ENCODE peak calls at places on chromosomes 12 and 14, in seven cellular contexts. One of them, this sample, is unnamed.

GRCh38 chr12:126488786-126489185 is 1423.6 kb downstream of the AACS start:
- DNase-seq in BE2C: no peak
- DNase-seq in stimulated activated CD4-positive, alpha-beta T cell treated with anti-CD3 and anti-CD28 coated beads, TNF-alpha, amount 100 ng/mL, for 48 hours: no peak
- DNase-seq in iris pigment epithelial cell: no peak
- DNase-seq in NCI-H1092: no peak
- DNase-seq in GM12864: no peak
- DNase-seq in lung: no peak
- DNase-seq in this sample: no peak

GRCh38 chr12:2092890-2093289 is 40.1 kb downstream of the CACNA1C start:
- DNase-seq in stimulated activated CD4-positive, alpha-beta T cell treated with anti-CD3 and anti-CD28 coated beads, TNF-alpha, amount 100 ng/mL, for 48 hours: no peak
- DNase-seq in lung: no peak
- DNase-seq in BE2C: no peak
- DNase-seq in iris pigment epithelial cell: no peak
- DNase-seq in NCI-H1092: no peak
- DNase-seq in GM12864: no peak
- DNase-seq in this sample: peak

GRCh38 chr14:22391908-22392307 is 197.1 kb downstream of the DAD1 start:
- DNase-seq in lung: peak
- DNase-seq in NCI-H1092: peak
- DNase-seq in BE2C: peak
- DNase-seq in stimulated activated CD4-positive, alpha-beta T cell treated with anti-CD3 and anti-CD28 coated beads, TNF-alpha, amount 100 ng/mL, for 48 hours: no peak
- DNase-seq in GM12864: peak
- DNase-seq in iris pigment epithelial cell: peak
- DNase-seq in this sample: peak

GRCh38 chr14:85587152-85587697 is 57.3 kb downstream of the FLRT2 start:
- DNase-seq in iris pigment epithelial cell: peak
- DNase-seq in GM12864: no peak
- DNase-seq in lung: peak
- DNase-seq in NCI-H1092: no peak
- DNase-seq in BE2C: no peak
- DNase-seq in stimulated activated CD4-positive, alpha-beta T cell treated with anti-CD3 and anti-CD28 coated beads, TNF-alpha, amount 100 ng/mL, for 48 hours: no peak
- DNase-seq in this sample: peak

GRCh38 chr12:95216704-95217376 is 427 bp downstream of the FGD6 start:
- DNase-seq in NCI-H1092: no peak
- DNase-seq in GM12864: no peak
- DNase-seq in BE2C: no peak
- DNase-seq in stimulated activated CD4-positive, alpha-beta T cell treated with anti-CD3 and anti-CD28 coated beads, TNF-alpha, amount 100 ng/mL, for 48 hours: no peak
- DNase-seq in iris pigment epithelial cell: no peak
- DNase-seq in lung: no peak
- DNase-seq in this sample: no peak

GRCh38 chr12:124457287-124458219 is 109.9 kb downstream of the NCOR2 start:
- DNase-seq in BE2C: no peak
- DNase-seq in NCI-H1092: no peak
- DNase-seq in GM12864: no peak
- DNase-seq in lung: peak
- DNase-seq in stimulated activated CD4-positive, alpha-beta T cell treated with anti-CD3 and anti-CD28 coated beads, TNF-alpha, amount 100 ng/mL, for 48 hours: no peak
- DNase-seq in iris pigment epithelial cell: peak
- DNase-seq in this sample: peak

GRCh38 chr14:67934087-67934486 is 114.5 kb downstream of the RAD51B start:
- DNase-seq in BE2C: no peak
- DNase-seq in GM12864: peak
- DNase-seq in iris pigment epithelial cell: peak
- DNase-seq in lung: peak
- DNase-seq in stimulated activated CD4-positive, alpha-beta T cell treated with anti-CD3 and anti-CD28 coated beads, TNF-alpha, amount 100 ng/mL, for 48 hours: no peak
- DNase-seq in NCI-H1092: peak
- DNase-seq in this sample: peak

GRCh38 chr14:64951291-64951690 is 8.7 kb upstream of the GPX2 start:
- DNase-seq in GM12864: no peak
- DNase-seq in lung: no peak
- DNase-seq in iris pigment epithelial cell: no peak
- DNase-seq in NCI-H1092: no peak
- DNase-seq in BE2C: no peak
- DNase-seq in stimulated activated CD4-positive, alpha-beta T cell treated with anti-CD3 and anti-CD28 coated beads, TNF-alpha, amount 100 ng/mL, for 48 hours: no peak
- DNase-seq in this sample: no peak